ENCODE peak calls at places on chromosome 3, in seven cellular contexts. H is mesendoderm, G is IMR-90, F is mesenchymal stem cell, Q is H9, V is neuronal stem cell, L is H1. C is an unnamed sample.

GRCh38 chr3:160870327-160870726 is 114.3 kb downstream of the PPM1L start:
- DNase-seq in Q (no peak), L (no peak), V (no peak), F (no peak), G (no peak), H (no peak), C (peak)

GRCh38 chr3:124569761-124570160 is 160.5 kb upstream of the UMPS start:
- DNase-seq in G (no peak), Q (no peak), L (no peak), V (no peak), F (no peak), H (no peak), C (no peak)

GRCh38 chr3:64381369-64381768 is 156.1 kb upstream of the PRICKLE2 start:
- DNase-seq in Q (no peak), F (peak), V (no peak), H (no peak), G (no peak), L (no peak), C (no peak)

GRCh38 chr3:115164374-115165221 is 17.5 kb upstream of the ZBTB20 start:
- DNase-seq in G (no peak), F (no peak), Q (no peak), L (no peak), V (no peak), H (no peak), C (no peak)

GRCh38 chr3:160480931-160481330 is 31.3 kb upstream of the TRIM59 start:
- DNase-seq in L (no peak), V (no peak), H (peak), F (no peak), G (peak), Q (no peak), C (no peak)

GRCh38 chr3:186318135-186318534 is 43.9 kb downstream of the DGKG start:
- DNase-seq in F (peak), H (peak), G (peak), V (no peak), Q (no peak), L (no peak), C (no peak)

GRCh38 chr3:127768346-127769008 is 53.8 kb downstream of the MGLL start:
- DNase-seq in H (no peak), L (no peak), G (peak), V (no peak), F (peak), Q (no peak), C (peak)

GRCh38 chr3:171453175-171453868 is 6.9 kb downstream of the TNIK start:
- DNase-seq in L (no peak), Q (peak), V (peak), H (peak), F (no peak), G (no peak), C (no peak)

GRCh38 chr3:71117572-71118247 is 465.8 kb downstream of the FOXP1 start:
- DNase-seq in F (peak), L (no peak), V (no peak), Q (no peak), G (peak), H (no peak), C (no peak)

GRCh38 chr3:121431717-121432517 is 113.9 kb downstream of the POLQ start:
- DNase-seq in L (no peak), Q (no peak), F (peak), G (peak), H (peak), V (no peak), C (peak)

GRCh38 chr3:59685432-59685831 is 635.6 kb upstream of the CFAP20DC start:
- DNase-seq in G (no peak), L (no peak), Q (no peak), H (no peak), F (no peak), V (no peak), C (peak)
- H3K23ac ChIP-seq in G (no peak), L (no peak), Q (no peak), H (no peak), F (no peak), V (no peak), C (no peak)

GRCh38 chr3:167862104-167862785 is 126.7 kb downstream of the SERPINI1 start:
- DNase-seq in V (no peak), H (no peak), F (peak), Q (no peak), G (no peak), L (no peak), C (no peak)

GRCh38 chr3:167866321-167866720 is 130.8 kb downstream of the SERPINI1 start:
- DNase-seq in H (no peak), Q (no peak), L (no peak), G (no peak), V (no peak), F (no peak), C (peak)

GRCh38 chr3:167861649-167862048 is 126.1 kb downstream of the SERPINI1 start:
- DNase-seq in L (no peak), F (peak), G (no peak), V (no peak), H (no peak), Q (no peak), C (peak)

GRCh38 chr3:167863811-167864558 is 128.5 kb downstream of the SERPINI1 start:
- DNase-seq in Q (no peak), G (no peak), H (no peak), V (no peak), L (no peak), F (no peak), C (no peak)

DNA sequence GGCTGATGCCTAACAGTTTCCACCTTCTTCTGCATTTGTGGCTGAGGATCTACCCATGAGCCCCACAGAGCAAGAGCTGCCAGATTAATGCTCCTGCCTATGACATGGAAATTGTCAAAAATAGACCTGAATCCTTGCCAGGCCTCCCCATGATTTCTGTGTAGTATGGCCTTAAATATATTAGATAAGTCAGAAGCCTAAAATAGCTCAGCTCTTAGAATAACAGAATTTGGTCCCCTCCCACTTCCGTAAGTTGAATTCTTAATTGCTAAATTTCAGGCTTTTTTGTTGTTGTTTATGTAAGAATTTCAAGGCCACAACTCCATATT is 129.0 kb downstream of the SERPINI1 start:
- DNase-seq in G (no peak), Q (no peak), L (no peak), F (peak), V (no peak), H (no peak), C (no peak)
- H3K4me2 ChIP-seq in G (no peak), Q (no peak), L (no peak), F (no peak), V (no peak), H (no peak), C (no peak)

GRCh38 chr3:66317750-66318366 is 97.1 kb downstream of the SLC25A26 start:
- DNase-seq in Q (no peak), L (no peak), F (no peak), G (no peak), V (no peak), H (no peak), C (no peak)

GRCh38 chr3:66314455-66314854 is 93.7 kb downstream of the SLC25A26 start:
- DNase-seq in H (no peak), V (no peak), F (no peak), G (no peak), L (no peak), Q (no peak), C (no peak)

DNA sequence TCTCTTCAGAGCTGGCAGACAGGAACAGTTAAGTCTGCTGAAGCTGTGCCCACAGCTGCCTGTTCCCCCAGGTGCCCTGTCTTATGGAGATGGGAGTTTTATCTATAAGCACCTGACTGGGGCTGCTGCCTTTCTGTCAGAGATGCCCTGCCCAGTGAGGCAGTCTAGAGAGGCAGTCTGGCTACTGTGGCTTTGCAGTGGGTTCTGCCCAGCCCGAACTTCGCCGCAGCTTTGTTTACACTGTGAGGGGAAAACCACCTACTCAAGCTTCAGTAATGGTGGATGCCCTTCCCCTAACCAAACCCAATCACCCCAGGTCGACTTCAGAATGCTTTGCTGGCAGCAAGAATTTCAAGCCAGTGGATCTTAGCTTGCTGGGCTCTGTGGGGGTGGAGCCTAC is 91.2 kb downstream of the SLC25A26 start:
- DNase-seq in H (no peak), G (no peak), V (no peak), Q (no peak), L (no peak), F (no peak), C (no peak)
- H3K23ac ChIP-seq in H (no peak), G (no peak), V (no peak), Q (no peak), L (no peak), F (no peak), C (no peak)

DNA sequence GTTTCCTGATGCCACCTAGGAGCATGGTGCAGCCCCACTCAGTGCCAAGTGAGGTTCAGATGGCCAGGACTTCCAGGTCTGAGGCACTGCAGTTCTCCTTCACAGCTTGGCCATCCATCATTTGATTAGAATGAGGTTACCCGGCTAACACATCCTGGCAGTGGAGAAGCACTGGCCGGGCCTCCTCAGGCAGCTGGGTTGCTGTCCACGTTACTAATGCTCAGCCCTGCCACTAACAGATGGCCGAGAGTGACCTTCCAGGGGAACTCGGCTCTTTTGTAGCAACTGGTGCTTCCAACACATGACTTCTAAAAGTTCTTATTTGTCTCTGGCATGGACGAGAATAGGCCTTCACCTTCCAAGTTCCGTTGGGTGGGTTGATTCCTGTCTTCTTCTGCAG is 204.6 kb upstream of the CFAP20DC start:
- DNase-seq in L (no peak), H (no peak), G (no peak), V (no peak), F (no peak), Q (no peak), C (no peak)
- H3K4me2 ChIP-seq in L (no peak), H (no peak), G (no peak), V (no peak), F (no peak), Q (no peak), C (no peak)

GRCh38 chr3:73719877-73720276 is 95.1 kb upstream of the PDZRN3 start:
- DNase-seq in H (no peak), Q (no peak), L (no peak), F (peak), G (peak), V (no peak), C (no peak)
- H3K23ac ChIP-seq in H (no peak), Q (no peak), L (no peak), F (no peak), G (peak), V (no peak), C (no peak)

GRCh38 chr3:78979083-78979482 is 788.7 kb downstream of the ROBO1 start:
- DNase-seq in H (peak), L (no peak), Q (no peak), V (peak), F (no peak), G (no peak), C (no peak)
- H3K4me2 ChIP-seq in H (no peak), L (peak), Q (no peak), V (no peak), F (no peak), G (no peak), C (no peak)

C was measured in trophoblast cell.